ENCODE peak calls at places on chromosomes 1 and 21, in six cellular contexts. L is SK-N-SH, C is pancreas, D is mucosa of descending colon, V is cardiac fibroblast, R is spleen. N is an unnamed sample.

GRCh38 chr21:45556645-45557601 is 14.7 kb upstream of the SLC19A1 start:
- DNase-seq in R (peak), L (peak), D (no peak), V (no peak), C (no peak), N (no peak)

GRCh38 chr1:7629465-7630195 is 141.5 kb upstream of the VAMP3 start:
- DNase-seq in V (no peak), C (no peak), L (peak), R (no peak), D (no peak), N (peak)

GRCh38 chr1:39134768-39135333 is 69.6 kb upstream of the MACF1 start:
- DNase-seq in R (no peak), D (no peak), C (no peak), L (no peak), V (no peak), N (no peak)

GRCh38 chr1:10507111-10507879 is 32.5 kb downstream of the PEX14 start:
- DNase-seq in V (peak), R (peak), L (peak), C (peak), D (peak), N (peak)

GRCh38 chr1:150992626-150993025 is 10.5 kb downstream of the ANXA9 start:
- DNase-seq in L (no peak), R (no peak), V (no peak), C (no peak), D (no peak), N (no peak)

GRCh38 chr1:243882276-243882675 is 32.2 kb upstream of the AKT3 start:
- DNase-seq in V (peak), C (no peak), D (no peak), R (no peak), L (no peak), N (no peak)

GRCh38 chr1:240613353-240614142 is 1.6 kb upstream of the GREM2 start:
- DNase-seq in R (no peak), V (no peak), D (no peak), L (no peak), C (no peak), N (no peak)

GRCh38 chr1:159122005-159122621 is 45.5 kb upstream of the AIM2 start:
- DNase-seq in R (no peak), D (no peak), L (no peak), C (no peak), V (peak), N (no peak)

GRCh38 chr1:28193701-28194161 is 17.2 kb upstream of the PTAFR start:
- DNase-seq in R (peak), L (no peak), V (no peak), D (no peak), C (no peak), N (no peak)

GRCh38 chr1:62728963-62729362 is 40.8 kb upstream of the DOCK7 start:
- DNase-seq in L (no peak), D (no peak), C (no peak), R (no peak), V (no peak), N (no peak)

GRCh38 chr1:220896088-220896487 is 16.8 kb downstream of the HLX start:
- DNase-seq in D (no peak), V (no peak), R (no peak), C (no peak), L (no peak), N (no peak)

GRCh38 chr1:11977625-11978024 is 2.6 kb upstream of the MFN2 start:
- DNase-seq in R (no peak), C (no peak), D (no peak), L (peak), V (no peak), N (no peak)

GRCh38 chr1:87867631-87868030 is 539.0 kb downstream of the LMO4 start:
- DNase-seq in L (no peak), D (no peak), C (no peak), V (peak), R (no peak), N (no peak)

GRCh38 chr1:224492632-224493031 is 58.0 kb upstream of the WDR26 start:
- DNase-seq in D (no peak), C (no peak), R (no peak), L (no peak), V (no peak), N (no peak)

GRCh38 chr1:205907794-205908193 is 35.5 kb downstream of the SLC26A9 start:
- DNase-seq in D (no peak), C (no peak), V (peak), L (peak), R (no peak), N (peak)

GRCh38 chr21:42187976-42188653 is 30.8 kb upstream of the ABCG1 start:
- DNase-seq in V (peak), L (no peak), D (no peak), R (peak), C (no peak), N (no peak)

GRCh38 chr1:92752719-92753118 is 32.2 kb downstream of the EVI5 start:
- DNase-seq in C (no peak), D (no peak), R (no peak), L (no peak), V (no peak), N (no peak)

GRCh38 chr1:10832703-10833102 is 36.3 kb upstream of the CASZ1 start:
- DNase-seq in V (no peak), C (no peak), D (no peak), R (no peak), L (no peak), N (no peak)

GRCh38 chr1:227490001-227490400 is 73.4 kb upstream of the ZNF678 start:
- DNase-seq in R (no peak), C (no peak), D (peak), L (no peak), V (no peak), N (no peak)

GRCh38 chr1:248416226-248416625 is 13.4 kb downstream of the OR2T1 start:
- DNase-seq in R (no peak), C (no peak), L (no peak), D (no peak), V (no peak), N (no peak)

GRCh38 chr1:154716614-154717372 is 108.8 kb upstream of the ADAR start:
- DNase-seq in L (no peak), R (no peak), C (no peak), V (no peak), D (no peak), N (no peak)

GRCh38 chr1:150280138-150280707 is 2.1 kb upstream of the CIART start:
- DNase-seq in C (no peak), D (peak), R (no peak), L (no peak), V (no peak), N (no peak)

GRCh38 chr21:44418876-44419230 is 36.5 kb upstream of the LRRC3 start:
- DNase-seq in V (no peak), D (no peak), R (peak), L (no peak), C (no peak), N (no peak)

GRCh38 chr1:211327341-211327921 is 798 bp downstream of the TRAF5 start:
- DNase-seq in R (peak), V (peak), L (peak), D (peak), C (peak), N (peak)

GRCh38 chr1:245436407-245436806 is 281.6 kb downstream of the KIF26B start:
- DNase-seq in D (no peak), V (no peak), R (no peak), L (no peak), C (no peak), N (no peak)

GRCh38 chr1:8809342-8809736 is 8.1 kb downstream of the RERE start:
- DNase-seq in C (no peak), D (no peak), L (no peak), R (no peak), V (no peak), N (no peak)

GRCh38 chr1:150568567-150568966 is 10.8 kb downstream of the MCL1 start:
- DNase-seq in L (no peak), V (no peak), D (no peak), R (no peak), C (no peak), N (no peak)

GRCh38 chr21:45093064-45093532 is 18.7 kb downstream of the ADARB1 start:
- DNase-seq in C (peak), L (no peak), V (no peak), D (no peak), R (peak), N (no peak)

GRCh38 chr1:10897981-10898728 is 101.7 kb upstream of the CASZ1 start:
- DNase-seq in L (no peak), V (peak), R (no peak), D (no peak), C (no peak), N (peak)

GRCh38 chr1:46784666-46785065 is 14.2 kb upstream of the CYP4B1 start:
- DNase-seq in D (no peak), L (no peak), R (no peak), C (no peak), V (no peak), N (no peak)

GRCh38 chr1:235098547-235098946 is 30.1 kb downstream of the TOMM20 start:
- DNase-seq in L (no peak), C (no peak), V (no peak), D (no peak), R (no peak), N (no peak)

GRCh38 chr1:173663159-173663558 is 6.5 kb downstream of the ANKRD45 start:
- DNase-seq in L (no peak), V (no peak), R (no peak), D (no peak), C (no peak), N (no peak)

GRCh38 chr1:174194451-174194850 is 35.1 kb downstream of the RABGAP1L start:
- DNase-seq in D (no peak), C (no peak), L (no peak), V (no peak), R (no peak), N (no peak)

GRCh38 chr1:237959838-237960237 is 69.1 kb upstream of the ZP4 start:
- DNase-seq in D (no peak), L (no peak), R (no peak), V (no peak), C (no peak), N (no peak)

GRCh38 chr1:145983959-145984830 is 12.2 kb downstream of the TXNIP start:
- DNase-seq in V (no peak), L (no peak), D (no peak), C (no peak), R (no peak), N (no peak)

GRCh38 chr1:225817611-225818061 is 7.7 kb downstream of the EPHX1 start:
- DNase-seq in D (peak), R (no peak), C (peak), L (no peak), V (peak), N (no peak)

GRCh38 chr21:44709426-44710293 is 1.7 kb downstream of the TSPEAR start:
- DNase-seq in R (peak), L (peak), C (no peak), D (no peak), V (no peak), N (no peak)

GRCh38 chr1:34362949-34363348 is 186.2 kb downstream of the C1orf94 start:
- DNase-seq in V (no peak), R (no peak), C (no peak), D (no peak), L (no peak), N (no peak)

GRCh38 chr1:13803546-13804239 is 103.7 kb downstream of the PRDM2 start:
- DNase-seq in L (no peak), V (no peak), R (no peak), C (no peak), D (no peak), N (no peak)

GRCh38 chr1:13801232-13801631 is 101.2 kb downstream of the PRDM2 start:
- DNase-seq in R (no peak), D (no peak), V (peak), L (no peak), C (no peak), N (no peak)

GRCh38 chr1:13802782-13803545 is 103.0 kb downstream of the PRDM2 start:
- DNase-seq in D (no peak), R (no peak), C (no peak), V (no peak), L (no peak), N (no peak)

GRCh38 chr1:13799502-13800283 is 99.7 kb downstream of the PRDM2 start:
- DNase-seq in C (no peak), R (no peak), L (no peak), V (no peak), D (no peak), N (no peak)

DNA sequence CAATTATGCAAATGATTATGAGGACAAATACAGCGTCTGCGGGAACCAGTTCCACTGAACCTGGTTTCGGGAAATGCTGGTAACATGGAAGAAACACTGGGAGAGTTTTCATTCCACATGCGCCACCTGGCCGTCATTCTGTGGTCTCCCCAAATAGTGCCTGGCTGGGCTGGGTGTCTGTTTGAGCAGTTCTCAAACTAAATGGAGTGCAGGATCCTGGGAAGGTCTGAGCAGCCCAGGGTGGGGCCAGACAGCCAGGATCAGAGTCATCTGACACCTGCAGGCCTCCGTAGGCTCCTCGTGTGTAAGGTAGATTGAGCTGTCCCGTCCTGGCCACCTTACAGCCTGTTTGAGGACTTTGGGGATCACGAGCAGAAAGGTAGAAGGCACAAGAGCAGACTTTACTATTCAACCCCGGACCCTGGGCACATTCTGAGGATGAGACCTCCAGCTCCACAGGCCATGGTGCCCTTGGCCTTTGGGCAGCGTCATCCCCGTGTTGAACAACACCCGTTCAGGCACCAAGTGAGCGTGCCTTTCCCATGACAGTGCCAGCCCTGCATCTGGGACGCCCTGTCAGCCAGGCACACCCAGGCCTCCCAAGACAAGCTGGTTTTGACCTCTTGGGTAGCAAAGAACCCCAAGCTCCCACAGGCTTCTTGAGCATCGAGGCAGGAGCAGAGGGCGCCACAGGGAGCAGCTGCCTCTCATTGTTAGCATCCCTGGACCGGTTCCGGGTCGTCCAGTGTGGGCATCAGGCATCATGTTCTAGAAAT is 101.9 kb downstream of the PRDM2 start:
- DNase-seq in L (no peak), C (no peak), V (no peak), R (no peak), D (peak), N (no peak)
- TF ChIP-seq CTCF in L (no peak), C (no peak), V (no peak), R (no peak), D (no peak), N (no peak)

DNA sequence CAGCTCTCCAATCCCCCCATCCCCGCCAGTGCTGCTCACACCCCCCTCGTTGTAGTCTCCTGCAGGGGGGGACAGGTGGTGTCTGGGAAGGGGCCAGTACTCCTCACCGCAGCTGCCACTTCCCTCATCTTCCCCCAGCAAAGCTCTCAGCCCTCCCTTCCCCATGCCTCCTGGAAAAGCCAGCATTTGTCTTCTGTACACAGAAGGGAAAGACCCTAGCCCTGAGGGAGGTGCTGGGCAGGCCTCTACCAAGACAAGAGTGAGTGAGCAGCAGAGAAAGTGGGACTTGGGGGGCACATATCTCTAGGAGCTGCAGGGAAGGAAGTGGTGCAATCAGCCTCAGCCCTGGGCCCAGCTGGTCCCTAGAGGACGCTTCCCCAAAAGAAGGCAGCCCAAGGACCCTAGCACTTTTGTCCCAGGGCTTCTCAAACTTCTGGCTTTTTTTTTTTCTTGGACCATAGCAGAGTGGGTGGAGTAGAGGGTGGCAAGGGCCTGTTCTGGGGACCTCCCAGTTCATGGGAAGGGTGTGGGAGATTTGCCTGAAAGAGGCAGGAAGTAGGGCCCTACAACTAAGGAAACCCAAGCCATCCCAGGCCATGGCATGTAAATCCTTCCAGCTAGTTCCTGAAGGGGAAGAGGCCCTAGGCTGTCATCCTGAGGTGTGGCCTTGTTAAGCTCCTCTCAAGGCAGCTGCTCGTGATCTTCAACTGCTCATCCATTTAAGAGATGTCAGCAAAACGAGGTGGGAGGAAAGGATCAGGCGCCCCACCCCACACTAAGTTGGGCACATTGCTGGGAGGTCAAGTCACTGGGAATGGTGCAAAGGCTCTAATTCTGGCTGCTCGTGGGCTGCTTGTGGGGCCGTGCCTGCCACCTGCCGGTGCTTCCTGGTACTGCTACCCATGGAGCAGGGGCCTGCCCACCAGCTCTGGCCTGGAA is 12.6 kb downstream of the ZC3H12A start:
- DNase-seq in L (peak), V (peak), D (peak), R (peak), C (peak), N (peak)
- H3K4me3 ChIP-seq in L (no peak), V (no peak), D (no peak), R (no peak), C (no peak), N (no peak)

GRCh38 chr1:167934407-167935251 is 1.9 kb upstream of the DCAF6 start:
- DNase-seq in L (no peak), C (no peak), D (no peak), R (peak), V (peak), N (no peak)
- TF ChIP-seq CTCF in L (no peak), C (no peak), D (no peak), R (no peak), V (no peak), N (no peak)

DNA sequence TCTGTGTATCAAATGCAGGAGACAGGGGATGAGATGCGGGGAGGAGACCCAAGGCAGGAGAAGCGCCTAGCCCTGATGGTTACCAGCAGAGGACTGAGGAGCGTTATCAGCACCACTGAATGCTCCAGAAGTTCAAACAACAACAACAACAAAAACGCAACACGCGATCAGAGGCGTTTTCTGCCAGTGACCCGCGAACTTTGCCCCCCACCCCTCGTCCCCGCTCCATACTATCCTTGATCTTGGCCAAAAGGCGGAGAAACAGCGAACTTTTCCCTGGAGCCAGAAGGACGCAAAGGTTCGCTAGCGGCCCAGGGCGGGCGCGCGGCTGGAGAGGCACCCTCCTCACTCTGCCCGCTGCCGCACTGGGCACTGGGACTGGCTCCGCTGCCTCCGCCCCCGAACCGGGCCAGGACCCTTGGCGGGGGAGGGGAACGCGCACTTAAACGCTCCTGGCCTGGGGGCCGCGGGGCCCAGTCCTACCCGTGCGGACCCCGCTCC is 699 bp downstream of the ECHDC2 start:
- DNase-seq in R (no peak), C (peak), V (peak), L (no peak), D (peak), N (no peak)
- H3K4me3 ChIP-seq in R (peak), C (peak), V (peak), L (no peak), D (peak), N (no peak)

GRCh38 chr1:98985687-98986086 is 19.0 kb downstream of the PLPPR5 start:
- DNase-seq in L (no peak), D (no peak), R (no peak), C (no peak), V (no peak), N (no peak)

GRCh38 chr1:98992844-98993243 is 11.8 kb downstream of the PLPPR5 start:
- DNase-seq in V (no peak), R (no peak), C (no peak), L (no peak), D (no peak), N (no peak)

GRCh38 chr1:98988906-98989603 is 15.6 kb downstream of the PLPPR5 start:
- DNase-seq in R (no peak), D (no peak), C (no peak), V (peak), L (no peak), N (no peak)

DNA sequence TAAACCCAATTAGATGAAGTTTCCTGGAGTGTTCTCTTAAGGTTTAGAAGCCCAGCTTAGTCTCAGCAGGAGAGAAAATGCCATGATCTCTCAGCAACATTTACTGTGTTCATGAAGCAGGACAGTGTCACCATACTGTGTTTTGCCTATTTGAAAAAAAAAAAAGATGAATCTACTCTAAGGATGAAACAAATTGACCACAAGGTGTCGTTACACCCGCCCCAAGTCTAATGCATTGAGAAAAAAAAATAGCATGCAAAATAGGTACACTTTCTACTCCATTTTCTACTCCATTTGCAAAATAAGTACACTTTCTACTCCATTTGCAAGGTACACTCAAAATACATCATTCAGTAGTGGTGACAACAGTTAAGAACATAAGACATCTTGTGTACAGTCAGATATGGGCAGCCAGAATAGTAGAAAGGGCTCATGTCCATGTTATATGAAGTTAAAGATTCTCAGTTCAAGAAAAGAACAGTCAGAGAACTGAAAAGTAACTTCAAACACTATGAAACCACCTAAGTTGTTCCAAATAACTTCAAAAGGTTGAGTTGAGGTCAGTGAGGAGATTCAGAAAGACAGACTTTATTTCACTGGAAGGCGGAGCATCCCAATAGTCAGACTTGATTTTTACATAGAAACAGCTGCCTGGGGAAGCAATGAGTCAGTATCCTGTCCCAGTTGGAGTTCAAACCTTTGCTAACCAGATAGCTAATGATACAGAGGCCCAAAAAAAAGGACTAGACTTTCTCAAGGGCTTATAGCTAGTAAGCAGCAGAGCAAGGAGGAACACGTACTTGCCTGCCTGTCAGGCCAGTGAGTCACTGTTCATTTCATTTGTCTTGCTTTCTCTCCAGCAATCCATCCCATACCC is 13.3 kb downstream of the PLPPR5 start:
- DNase-seq in C (no peak), V (peak), L (no peak), D (no peak), R (no peak), N (peak)
- TF ChIP-seq CTCF in C (no peak), V (peak), L (peak), D (no peak), R (no peak), N (peak)

N was measured in BE2C.